ENCODE peak calls at places on chromosomes 11 and 22, in nine cellular contexts. One of them, this sample, is unnamed.
A peak's percentile ranks its signal among the peaks of the same experiment; 100 is the strongest.

GRCh38 chr11:133212201-133212600 is 320.1 kb downstream of the OPCML start:
- DNase-seq in neural progenitor cell: no peak
- DNase-seq in endothelial cell of umbilical vein: no peak
- DNase-seq in right lobe of liver: no peak
- DNase-seq in adrenal gland: no peak
- DNase-seq in endothelial cell: no peak
- DNase-seq in body of pancreas: no peak
- DNase-seq in hepatocyte: no peak
- DNase-seq in CD4-positive, alpha-beta T cell: no peak
- DNase-seq in this sample: no peak

GRCh38 chr11:65135633-65136145 is 1.4 kb upstream of the SYVN1 start:
- DNase-seq in CD4-positive, alpha-beta T cell: no peak
- DNase-seq in neural progenitor cell: no peak
- DNase-seq in right lobe of liver: no peak
- DNase-seq in hepatocyte: no peak
- DNase-seq in body of pancreas: no peak
- DNase-seq in adrenal gland: peak; percentile 52
- DNase-seq in endothelial cell of umbilical vein: no peak
- DNase-seq in endothelial cell: no peak
- DNase-seq in this sample: no peak

GRCh38 chr11:119290894-119291497 is 25.9 kb downstream of the MCAM start:
- DNase-seq in endothelial cell: no peak
- DNase-seq in hepatocyte: no peak
- DNase-seq in right lobe of liver: no peak
- DNase-seq in body of pancreas: no peak
- DNase-seq in CD4-positive, alpha-beta T cell: no peak
- DNase-seq in endothelial cell of umbilical vein: no peak
- DNase-seq in adrenal gland: no peak
- DNase-seq in neural progenitor cell: no peak
- DNase-seq in this sample: no peak

GRCh38 chr11:118156531-118157185 is 4.0 kb upstream of the SCN4B start:
- DNase-seq in CD4-positive, alpha-beta T cell: no peak
- DNase-seq in right lobe of liver: no peak
- DNase-seq in endothelial cell: no peak
- DNase-seq in endothelial cell of umbilical vein: no peak
- DNase-seq in adrenal gland: no peak
- DNase-seq in body of pancreas: peak; percentile 29
- DNase-seq in neural progenitor cell: peak; percentile 52
- DNase-seq in hepatocyte: peak; percentile 63
- DNase-seq in this sample: no peak

GRCh38 chr22:28629420-28630184 is 50.0 kb downstream of the TTC28 start:
- DNase-seq in right lobe of liver: no peak
- DNase-seq in CD4-positive, alpha-beta T cell: no peak
- DNase-seq in neural progenitor cell: peak; percentile 57
- DNase-seq in endothelial cell of umbilical vein: no peak
- DNase-seq in adrenal gland: no peak
- DNase-seq in hepatocyte: no peak
- DNase-seq in body of pancreas: no peak
- DNase-seq in endothelial cell: no peak
- DNase-seq in this sample: no peak

GRCh38 chr22:28329582-28330073 is 350.0 kb downstream of the TTC28 start:
- DNase-seq in adrenal gland: no peak
- DNase-seq in endothelial cell of umbilical vein: peak; percentile 6
- DNase-seq in CD4-positive, alpha-beta T cell: no peak
- DNase-seq in neural progenitor cell: no peak
- DNase-seq in body of pancreas: no peak
- DNase-seq in endothelial cell: no peak
- DNase-seq in hepatocyte: no peak
- DNase-seq in right lobe of liver: no peak
- DNase-seq in this sample: no peak

GRCh38 chr11:130121430-130121978 is 38.1 kb upstream of the ST14 start:
- DNase-seq in endothelial cell of umbilical vein: peak; percentile 48
- DNase-seq in neural progenitor cell: no peak
- DNase-seq in body of pancreas: no peak
- DNase-seq in adrenal gland: no peak
- DNase-seq in hepatocyte: no peak
- DNase-seq in CD4-positive, alpha-beta T cell: no peak
- DNase-seq in endothelial cell: no peak
- DNase-seq in right lobe of liver: no peak
- DNase-seq in this sample: no peak

GRCh38 chr11:104968365-104968855 is at the start of gene CASP4:
- DNase-seq in CD4-positive, alpha-beta T cell: no peak
- DNase-seq in body of pancreas: peak; percentile 23
- DNase-seq in endothelial cell of umbilical vein: peak; percentile 93
- DNase-seq in adrenal gland: no peak
- DNase-seq in right lobe of liver: no peak
- DNase-seq in neural progenitor cell: no peak
- DNase-seq in endothelial cell: no peak
- DNase-seq in hepatocyte: peak; percentile 67
- DNase-seq in this sample: no peak

GRCh38 chr22:36383110-36383581 is 4.6 kb downstream of the MYH9 start:
- DNase-seq in CD4-positive, alpha-beta T cell: peak; percentile 55
- DNase-seq in endothelial cell of umbilical vein: peak; percentile 47
- DNase-seq in endothelial cell: no peak
- DNase-seq in hepatocyte: no peak
- DNase-seq in neural progenitor cell: no peak
- DNase-seq in right lobe of liver: no peak
- DNase-seq in body of pancreas: peak; percentile 56
- DNase-seq in adrenal gland: no peak
- DNase-seq in this sample: no peak

GRCh38 chr22:20031732-20032406 is 11.0 kb downstream of the TANGO2 start:
- DNase-seq in adrenal gland: no peak
- DNase-seq in hepatocyte: no peak
- DNase-seq in neural progenitor cell: no peak
- DNase-seq in endothelial cell of umbilical vein: no peak
- DNase-seq in endothelial cell: no peak
- DNase-seq in right lobe of liver: no peak
- DNase-seq in CD4-positive, alpha-beta T cell: peak; percentile 40
- DNase-seq in body of pancreas: no peak
- DNase-seq in this sample: no peak

GRCh38 chr11:70084046-70084984 is 6.2 kb downstream of the ANO1 start:
- DNase-seq in hepatocyte: no peak
- DNase-seq in endothelial cell of umbilical vein: no peak
- DNase-seq in CD4-positive, alpha-beta T cell: no peak
- DNase-seq in right lobe of liver: no peak
- DNase-seq in neural progenitor cell: no peak
- DNase-seq in adrenal gland: no peak
- DNase-seq in body of pancreas: no peak
- DNase-seq in endothelial cell: no peak
- DNase-seq in this sample: no peak

GRCh38 chr11:70079691-70080090 is 1.6 kb downstream of the ANO1 start:
- DNase-seq in adrenal gland: no peak
- DNase-seq in right lobe of liver: no peak
- DNase-seq in CD4-positive, alpha-beta T cell: no peak
- DNase-seq in endothelial cell: no peak
- DNase-seq in hepatocyte: no peak
- DNase-seq in neural progenitor cell: no peak
- DNase-seq in body of pancreas: no peak
- DNase-seq in endothelial cell of umbilical vein: no peak
- DNase-seq in this sample: no peak

GRCh38 chr11:70085815-70086769 is 8.0 kb downstream of the ANO1 start:
- DNase-seq in hepatocyte: no peak
- DNase-seq in adrenal gland: no peak
- DNase-seq in body of pancreas: peak; percentile 65
- DNase-seq in right lobe of liver: peak; percentile 82
- DNase-seq in endothelial cell: no peak
- DNase-seq in CD4-positive, alpha-beta T cell: no peak
- DNase-seq in endothelial cell of umbilical vein: no peak
- DNase-seq in neural progenitor cell: no peak
- DNase-seq in this sample: no peak

GRCh38 chr11:70080763-70081162 is 2.6 kb downstream of the ANO1 start:
- DNase-seq in body of pancreas: no peak
- DNase-seq in hepatocyte: peak; percentile 59
- DNase-seq in right lobe of liver: no peak
- DNase-seq in adrenal gland: no peak
- DNase-seq in neural progenitor cell: no peak
- DNase-seq in endothelial cell: no peak
- DNase-seq in endothelial cell of umbilical vein: no peak
- DNase-seq in CD4-positive, alpha-beta T cell: no peak
- DNase-seq in this sample: no peak

DNA sequence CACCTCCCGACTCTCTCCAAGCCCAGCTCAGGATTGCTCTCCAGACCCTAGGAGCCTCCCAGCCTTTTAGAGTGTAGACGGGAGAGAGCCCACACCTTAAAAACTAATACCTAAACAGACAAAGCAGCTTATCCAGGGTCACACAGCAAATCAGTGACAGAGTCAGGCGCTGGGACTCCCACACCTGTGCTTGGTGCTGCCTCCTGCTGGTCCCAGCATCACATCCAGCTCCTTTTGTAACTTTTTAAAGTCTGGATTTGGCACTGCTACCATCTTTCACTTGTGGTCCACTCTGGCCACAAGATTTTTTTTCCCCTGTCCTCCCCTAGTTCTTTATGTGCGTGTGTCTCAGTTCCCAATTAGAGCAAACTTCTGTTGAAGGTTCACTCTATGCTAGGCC is 4.7 kb downstream of the ANO1 start:
- DNase-seq in endothelial cell: peak; percentile 27
- DNase-seq in body of pancreas: no peak
- DNase-seq in hepatocyte: no peak
- DNase-seq in right lobe of liver: no peak
- DNase-seq in endothelial cell of umbilical vein: peak; percentile 3
- DNase-seq in adrenal gland: no peak
- DNase-seq in neural progenitor cell: no peak
- DNase-seq in CD4-positive, alpha-beta T cell: no peak
- DNase-seq in this sample: no peak
- TF ChIP-seq CTCF in endothelial cell: no peak
- TF ChIP-seq CTCF in body of pancreas: no peak
- TF ChIP-seq CTCF in hepatocyte: peak; percentile 28
- TF ChIP-seq CTCF in right lobe of liver: peak; percentile 20
- TF ChIP-seq CTCF in endothelial cell of umbilical vein: peak; percentile 7
- TF ChIP-seq CTCF in adrenal gland: no peak
- TF ChIP-seq CTCF in neural progenitor cell: peak; percentile 53
- TF ChIP-seq CTCF in CD4-positive, alpha-beta T cell: no peak
- TF ChIP-seq CTCF in this sample: peak; percentile 49

DNA sequence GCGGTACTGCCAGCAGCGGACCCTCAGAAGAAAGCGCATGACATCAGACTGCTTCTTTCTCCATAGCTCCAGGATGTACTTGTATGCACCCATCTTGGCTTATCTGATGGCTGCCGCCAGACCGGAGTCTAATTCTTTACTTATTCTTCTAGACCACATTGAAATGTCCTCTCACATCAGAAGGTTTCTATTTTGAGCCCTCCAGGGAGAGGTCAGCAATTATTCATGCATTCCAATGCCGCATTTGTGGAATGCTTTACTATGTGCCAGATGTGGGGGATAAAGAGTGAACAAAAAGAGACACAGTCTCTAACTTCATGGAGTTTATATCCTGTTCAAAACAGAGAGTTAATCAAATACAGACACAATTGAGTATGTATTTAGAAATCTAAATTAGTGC is 230.1 kb downstream of the MIAT start:
- DNase-seq in endothelial cell of umbilical vein: peak; percentile 54
- DNase-seq in endothelial cell: no peak
- DNase-seq in CD4-positive, alpha-beta T cell: no peak
- DNase-seq in neural progenitor cell: peak; percentile 22
- DNase-seq in adrenal gland: no peak
- DNase-seq in right lobe of liver: no peak
- DNase-seq in hepatocyte: peak; percentile 24
- DNase-seq in body of pancreas: no peak
- DNase-seq in this sample: no peak
- TF ChIP-seq CTCF in endothelial cell of umbilical vein: no peak
- TF ChIP-seq CTCF in endothelial cell: no peak
- TF ChIP-seq CTCF in CD4-positive, alpha-beta T cell: no peak
- TF ChIP-seq CTCF in neural progenitor cell: no peak
- TF ChIP-seq CTCF in adrenal gland: no peak
- TF ChIP-seq CTCF in right lobe of liver: no peak
- TF ChIP-seq CTCF in hepatocyte: no peak
- TF ChIP-seq CTCF in body of pancreas: no peak
- TF ChIP-seq CTCF in this sample: no peak

GRCh38 chr11:23988381-23989006 is 508.4 kb upstream of the LUZP2 start:
- DNase-seq in body of pancreas: no peak
- DNase-seq in CD4-positive, alpha-beta T cell: no peak
- DNase-seq in neural progenitor cell: no peak
- DNase-seq in hepatocyte: no peak
- DNase-seq in adrenal gland: no peak
- DNase-seq in endothelial cell: no peak
- DNase-seq in right lobe of liver: no peak
- DNase-seq in endothelial cell of umbilical vein: peak; percentile 29
- DNase-seq in this sample: no peak

GRCh38 chr11:23990346-23990745 is 506.5 kb upstream of the LUZP2 start:
- DNase-seq in endothelial cell: no peak
- DNase-seq in hepatocyte: no peak
- DNase-seq in adrenal gland: no peak
- DNase-seq in endothelial cell of umbilical vein: no peak
- DNase-seq in CD4-positive, alpha-beta T cell: no peak
- DNase-seq in right lobe of liver: no peak
- DNase-seq in body of pancreas: no peak
- DNase-seq in neural progenitor cell: no peak
- DNase-seq in this sample: no peak

GRCh38 chr11:23995891-23996290 is 501.0 kb upstream of the LUZP2 start:
- DNase-seq in body of pancreas: no peak
- DNase-seq in neural progenitor cell: no peak
- DNase-seq in hepatocyte: no peak
- DNase-seq in right lobe of liver: no peak
- DNase-seq in endothelial cell: no peak
- DNase-seq in CD4-positive, alpha-beta T cell: no peak
- DNase-seq in adrenal gland: no peak
- DNase-seq in endothelial cell of umbilical vein: peak; percentile 41
- DNase-seq in this sample: no peak

GRCh38 chr11:23991140-23991539 is 505.7 kb upstream of the LUZP2 start:
- DNase-seq in hepatocyte: no peak
- DNase-seq in endothelial cell of umbilical vein: peak; percentile 37
- DNase-seq in body of pancreas: no peak
- DNase-seq in CD4-positive, alpha-beta T cell: no peak
- DNase-seq in adrenal gland: no peak
- DNase-seq in right lobe of liver: no peak
- DNase-seq in endothelial cell: no peak
- DNase-seq in neural progenitor cell: no peak
- DNase-seq in this sample: no peak
- TF ChIP-seq CTCF in hepatocyte: no peak
- TF ChIP-seq CTCF in endothelial cell of umbilical vein: no peak
- TF ChIP-seq CTCF in body of pancreas: no peak
- TF ChIP-seq CTCF in CD4-positive, alpha-beta T cell: no peak
- TF ChIP-seq CTCF in adrenal gland: no peak
- TF ChIP-seq CTCF in right lobe of liver: no peak
- TF ChIP-seq CTCF in endothelial cell: no peak
- TF ChIP-seq CTCF in neural progenitor cell: no peak
- TF ChIP-seq CTCF in this sample: no peak

GRCh38 chr11:110366234-110366633 is 63.5 kb upstream of the FDX1 start:
- DNase-seq in endothelial cell: no peak
- DNase-seq in hepatocyte: peak; percentile 43
- DNase-seq in adrenal gland: peak; percentile 91
- DNase-seq in endothelial cell of umbilical vein: peak; percentile 72
- DNase-seq in CD4-positive, alpha-beta T cell: no peak
- DNase-seq in neural progenitor cell: no peak
- DNase-seq in body of pancreas: peak; percentile 81
- DNase-seq in right lobe of liver: peak; percentile 59
- DNase-seq in this sample: no peak

GRCh38 chr11:110362916-110363574 is 66.6 kb upstream of the RDX start:
- DNase-seq in CD4-positive, alpha-beta T cell: no peak
- DNase-seq in body of pancreas: peak; percentile 54
- DNase-seq in neural progenitor cell: peak; percentile 81
- DNase-seq in adrenal gland: peak; percentile 66
- DNase-seq in right lobe of liver: peak; percentile 79
- DNase-seq in endothelial cell: peak; percentile 54
- DNase-seq in hepatocyte: peak; percentile 32
- DNase-seq in endothelial cell of umbilical vein: peak; percentile 95
- DNase-seq in this sample: peak; percentile 55

GRCh38 chr11:110373061-110373702 is 56.6 kb upstream of the FDX1 start:
- DNase-seq in adrenal gland: peak; percentile 74
- DNase-seq in endothelial cell: no peak
- DNase-seq in right lobe of liver: no peak
- DNase-seq in neural progenitor cell: no peak
- DNase-seq in CD4-positive, alpha-beta T cell: no peak
- DNase-seq in body of pancreas: no peak
- DNase-seq in hepatocyte: peak; percentile 11
- DNase-seq in endothelial cell of umbilical vein: peak; percentile 53
- DNase-seq in this sample: no peak

GRCh38 chr11:110367571-110367970 is 62.2 kb upstream of the FDX1 start:
- DNase-seq in hepatocyte: no peak
- DNase-seq in right lobe of liver: no peak
- DNase-seq in endothelial cell of umbilical vein: peak; percentile 44
- DNase-seq in endothelial cell: no peak
- DNase-seq in CD4-positive, alpha-beta T cell: no peak
- DNase-seq in adrenal gland: no peak
- DNase-seq in neural progenitor cell: no peak
- DNase-seq in body of pancreas: no peak
- DNase-seq in this sample: no peak
- TF ChIP-seq CTCF in hepatocyte: peak; percentile 39
- TF ChIP-seq CTCF in right lobe of liver: peak; percentile 37
- TF ChIP-seq CTCF in endothelial cell of umbilical vein: no peak
- TF ChIP-seq CTCF in endothelial cell: no peak
- TF ChIP-seq CTCF in CD4-positive, alpha-beta T cell: no peak
- TF ChIP-seq CTCF in adrenal gland: no peak
- TF ChIP-seq CTCF in neural progenitor cell: no peak
- TF ChIP-seq CTCF in body of pancreas: peak; percentile 43
- TF ChIP-seq CTCF in this sample: peak; percentile 58

This sample was measured in neural crest cell.